ENCODE peak calls at places on chromosome 11, in five cellular contexts. Y, E, H, U and T are unnamed samples. For H3K36me3, the result is how much of the 10 kb centered on the place peaks cover.

GRCh38 chr11:24155792-24156191 is 341.1 kb upstream of the LUZP2 start:
- DNase-seq in Y (no peak), E (no peak), H (peak), U (no peak), T (no peak)

GRCh38 chr11:12088047-12088481 is 22.3 kb upstream of the MICAL2 start:
- DNase-seq in Y (no peak), E (peak), H (no peak), U (no peak), T (no peak)

GRCh38 chr11:123525511-123525918 is 95.4 kb downstream of the GRAMD1B start:
- DNase-seq in Y (no peak), E (no peak), H (peak), U (no peak), T (no peak)

GRCh38 chr11:130314184-130314748 is 451 bp downstream of the ZBTB44 start:
- DNase-seq in Y (peak), E (peak), H (peak), U (peak), T (peak)

GRCh38 chr11:79342686-79343085 is 98.1 kb downstream of the TENM4 start:
- DNase-seq in Y (no peak), E (no peak), H (no peak), U (no peak), T (no peak)

GRCh38 chr11:126392638-126393023 is 37.1 kb downstream of the ST3GAL4 start:
- DNase-seq in Y (no peak), E (no peak), H (no peak), U (no peak), T (no peak)

GRCh38 chr11:34266090-34266912 is 91.5 kb downstream of the ABTB2 start:
- DNase-seq in Y (no peak), E (no peak), H (no peak), U (no peak), T (no peak)

GRCh38 chr11:2303627-2304155 is 1.9 kb downstream of the TSPAN32 start:
- DNase-seq in Y (peak), E (no peak), H (no peak), U (peak), T (peak)

GRCh38 chr11:45017329-45017728 is 66.6 kb upstream of the TP53I11 start:
- DNase-seq in Y (no peak), E (no peak), H (peak), U (no peak), T (no peak)

GRCh38 chr11:47161134-47161854 is 15.4 kb downstream of the ARFGAP2 start:
- DNase-seq in Y (peak), E (peak), H (peak), U (peak), T (no peak)

GRCh38 chr11:126145954-126146353 is 65.5 kb downstream of the RPUSD4 start:
- DNase-seq in Y (no peak), E (no peak), H (no peak), U (no peak), T (no peak)

GRCh38 chr11:45931739-45932138 is 9.3 kb downstream of the LARGE2 start:
- DNase-seq in Y (peak), E (no peak), H (no peak), U (no peak), T (no peak)

GRCh38 chr11:72217856-72218745 is 1.5 kb downstream of the FOLR2 start:
- DNase-seq in Y (no peak), E (no peak), H (no peak), U (no peak), T (no peak)

GRCh38 chr11:119263352-119263940 is 53.5 kb downstream of the MCAM start:
- DNase-seq in Y (no peak), E (no peak), H (no peak), U (no peak), T (no peak)

GRCh38 chr11:58133329-58134076 is 8.2 kb upstream of the OR9I1 start:
- DNase-seq in Y (no peak), E (no peak), H (no peak), U (no peak), T (no peak)
- TF ChIP-seq CTCF in Y (no peak), E (no peak), H (no peak), U (no peak), T (no peak)

GRCh38 chr11:269146-269890 is 8.9 kb upstream of the NLRP6 start:
- DNase-seq in Y (peak), E (peak), H (no peak), U (no peak), T (no peak)
- H3K27ac ChIP-seq in Y (peak), E (peak), H (no peak), U (peak), T (peak)

GRCh38 chr11:112499908-112500204 is 239.2 kb upstream of the PLET1 start:
- DNase-seq in Y (no peak), E (no peak), H (no peak), U (no peak), T (no peak)
- H3K36me3 ChIP-seq in Y (under half), E (under half), H (under half), U (under half), T (under half)

GRCh38 chr11:69942333-69942820 is 123.2 kb upstream of the FGF3 start:
- DNase-seq in Y (no peak), E (no peak), H (no peak), U (peak), T (peak)

GRCh38 chr11:69941546-69942332 is 122.5 kb upstream of the FGF3 start:
- DNase-seq in Y (no peak), E (no peak), H (no peak), U (peak), T (no peak)

GRCh38 chr11:69944146-69944795 is 125.1 kb upstream of the FGF3 start:
- DNase-seq in Y (no peak), E (no peak), H (no peak), U (peak), T (no peak)

GRCh38 chr11:69943506-69943905 is 124.3 kb upstream of the FGF3 start:
- DNase-seq in Y (no peak), E (no peak), H (no peak), U (no peak), T (no peak)

GRCh38 chr11:69943066-69943465 is 123.8 kb upstream of the FGF3 start:
- DNase-seq in Y (no peak), E (no peak), H (no peak), U (peak), T (no peak)
- TF ChIP-seq CTCF in Y (no peak), E (no peak), H (peak), U (no peak), T (peak)